ENCODE peak calls at places on chromosomes 3 and 15, in four cellular contexts. S is AG08395, E is GM12864, M is iPS-NIHi11. O is an unnamed sample.

GRCh38 chr3:190378240-190378891 is 9.6 kb upstream of the CLDN16 start:
- DNase-seq in S (peak; percentile 64), M (no peak), E (no peak), O (no peak)

GRCh38 chr15:74227968-74228722 is 8.0 kb upstream of the CCDC33 start:
- DNase-seq in E (no peak), S (no peak), M (no peak), O (no peak)

GRCh38 chr3:47536221-47536891 is 22.8 kb upstream of the ELP6 start:
- DNase-seq in M (no peak), E (no peak), S (no peak), O (no peak)

GRCh38 chr3:80086426-80086825 is 318.6 kb upstream of the ROBO1 start:
- DNase-seq in E (no peak), S (no peak), M (no peak), O (no peak)

GRCh38 chr15:39495871-39496459 is 84.9 kb upstream of the THBS1 start:
- DNase-seq in E (no peak), S (peak; percentile 61), M (no peak), O (no peak)

GRCh38 chr3:81581966-81582599 is 179.4 kb downstream of the GBE1 start:
- DNase-seq in S (peak; percentile 26), E (no peak), M (peak; percentile 11), O (no peak)

GRCh38 chr3:111863942-111864341 is 4.9 kb downstream of the PHLDB2 start:
- DNase-seq in S (no peak), M (no peak), E (no peak), O (no peak)

GRCh38 chr3:183790700-183791099 is 34.7 kb downstream of the MAP6D1 start:
- DNase-seq in S (no peak), M (no peak), E (no peak), O (no peak)

GRCh38 chr3:32725721-32726120 is 40.7 kb downstream of the CNOT10 start:
- DNase-seq in S (no peak), M (no peak), E (no peak), O (no peak)

GRCh38 chr3:58116161-58116955 is 94.4 kb downstream of the DNASE1L3 start:
- DNase-seq in M (no peak), E (peak; percentile 52), S (no peak), O (no peak)

GRCh38 chr15:65962187-65962586 is 92.9 kb downstream of the RAB11A start:
- DNase-seq in M (no peak), S (no peak), E (no peak), O (no peak)

GRCh38 chr3:40985195-40985594 is 214.1 kb upstream of the CTNNB1 start:
- DNase-seq in M (no peak), E (no peak), S (no peak), O (no peak)